ENCODE peak calls at places on chromosomes 5 and 9, in four cellular contexts. G, S, F and N are unnamed samples.
A peak's percentile ranks its signal among the peaks of the same experiment; 100 is the strongest.

GRCh38 chr9:134268308-134268724 is 57.9 kb upstream of the RXRA start:
- DNase-seq in G (peak; percentile 16), S (peak; percentile 59), F (no peak), N (no peak)

GRCh38 chr9:13175732-13176131 is 103.8 kb downstream of the MPDZ start:
- DNase-seq in G (peak; percentile 57), S (no peak), F (no peak), N (no peak)

GRCh38 chr9:80720579-80720978 is 968.8 kb downstream of the TLE1 start:
- DNase-seq in G (no peak), S (no peak), F (no peak), N (no peak)

GRCh38 chr5:93580387-93581100 is 475 bp downstream of the NR2F1-AS1 start:
- DNase-seq in G (no peak), S (no peak), F (no peak), N (no peak)

GRCh38 chr9:131676431-131676972 is 63.4 kb downstream of the RAPGEF1 start:
- DNase-seq in G (no peak), S (peak; percentile 51), F (no peak), N (no peak)

GRCh38 chr5:177523711-177524538 is 7.2 kb upstream of the DDX41 start:
- DNase-seq in G (no peak), S (no peak), F (no peak), N (no peak)

GRCh38 chr5:103624748-103625147 is 62.2 kb upstream of the NUDT12 start:
- DNase-seq in G (no peak), S (no peak), F (no peak), N (no peak)

GRCh38 chr5:4518924-4519660 is 621.0 kb upstream of the ADAMTS16 start:
- DNase-seq in G (no peak), S (no peak), F (no peak), N (no peak)

GRCh38 chr5:36881304-36881703 is 4.7 kb downstream of the NIPBL start:
- DNase-seq in G (no peak), S (no peak), F (no peak), N (no peak)

DNA sequence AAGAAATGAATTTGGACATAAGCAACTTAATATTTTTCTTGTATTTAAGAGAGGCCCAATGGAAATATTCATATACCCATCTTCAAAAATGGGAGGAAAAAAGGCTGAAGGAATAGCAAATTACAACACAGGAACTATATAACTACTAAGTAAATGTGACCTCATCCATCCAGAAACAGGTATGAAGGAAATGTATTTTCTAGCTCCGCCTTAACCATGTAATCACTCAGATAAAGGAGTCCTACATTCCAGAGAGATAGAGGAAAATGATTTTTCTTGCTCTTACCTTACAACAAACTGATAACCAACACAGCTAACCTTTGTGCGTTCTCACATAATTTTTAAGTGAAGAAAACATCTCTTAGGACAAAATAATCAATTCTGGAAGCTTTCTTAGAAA is 96.5 kb downstream of the NR6A1 start:
- DNase-seq in G (no peak), S (no peak), F (no peak), N (no peak)
- TF ChIP-seq FOXM1 in G (no peak), S (no peak), F (no peak), N (no peak)

GRCh38 chr9:9299134-9299533 is 1313.7 kb downstream of the PTPRD start:
- DNase-seq in G (no peak), S (no peak), F (no peak), N (no peak)
- TF ChIP-seq BHLHE40 in G (no peak), S (no peak), F (no peak), N (no peak)

DNA sequence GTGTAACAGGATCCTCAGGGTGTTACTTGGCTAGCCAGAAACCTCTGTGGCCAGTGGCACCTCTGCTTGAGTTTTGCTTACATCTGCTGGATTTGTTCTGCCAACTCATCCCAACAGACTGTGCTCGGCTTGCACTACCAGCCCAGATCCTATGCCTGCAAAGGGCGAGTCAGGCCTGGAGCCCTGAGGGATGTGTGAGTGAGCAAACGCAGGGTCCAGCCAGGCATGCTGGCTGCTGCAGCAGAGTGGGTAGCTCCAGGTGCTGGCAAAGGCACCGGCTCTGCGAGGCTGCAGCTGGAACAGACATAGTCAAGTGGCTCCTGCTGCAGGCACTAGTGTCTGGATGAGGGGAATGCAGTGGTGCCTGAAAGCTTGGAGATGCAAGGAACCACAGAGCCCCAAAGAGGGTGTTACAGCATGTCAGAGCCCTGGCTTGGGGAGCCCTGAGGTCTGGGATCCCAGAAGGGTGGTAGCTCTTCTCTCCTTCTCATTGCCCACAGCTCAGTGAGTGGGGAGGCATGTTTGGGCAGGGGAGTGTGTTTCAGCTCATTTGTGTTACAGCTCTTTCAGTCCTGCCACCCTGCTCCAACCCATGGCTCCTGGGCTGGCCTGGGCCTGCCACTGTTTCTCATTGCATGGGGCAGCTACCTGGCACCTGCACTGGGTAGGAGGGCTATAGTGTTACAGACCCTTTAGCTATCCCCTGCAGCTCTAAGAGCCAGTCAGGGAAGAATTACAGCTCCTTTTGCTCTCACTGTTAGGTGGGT is 332.6 kb downstream of the TAF11L14 start:
- DNase-seq in G (no peak), S (no peak), F (no peak), N (no peak)
- TF ChIP-seq FOXM1 in G (no peak), S (no peak), F (no peak), N (no peak)

DNA sequence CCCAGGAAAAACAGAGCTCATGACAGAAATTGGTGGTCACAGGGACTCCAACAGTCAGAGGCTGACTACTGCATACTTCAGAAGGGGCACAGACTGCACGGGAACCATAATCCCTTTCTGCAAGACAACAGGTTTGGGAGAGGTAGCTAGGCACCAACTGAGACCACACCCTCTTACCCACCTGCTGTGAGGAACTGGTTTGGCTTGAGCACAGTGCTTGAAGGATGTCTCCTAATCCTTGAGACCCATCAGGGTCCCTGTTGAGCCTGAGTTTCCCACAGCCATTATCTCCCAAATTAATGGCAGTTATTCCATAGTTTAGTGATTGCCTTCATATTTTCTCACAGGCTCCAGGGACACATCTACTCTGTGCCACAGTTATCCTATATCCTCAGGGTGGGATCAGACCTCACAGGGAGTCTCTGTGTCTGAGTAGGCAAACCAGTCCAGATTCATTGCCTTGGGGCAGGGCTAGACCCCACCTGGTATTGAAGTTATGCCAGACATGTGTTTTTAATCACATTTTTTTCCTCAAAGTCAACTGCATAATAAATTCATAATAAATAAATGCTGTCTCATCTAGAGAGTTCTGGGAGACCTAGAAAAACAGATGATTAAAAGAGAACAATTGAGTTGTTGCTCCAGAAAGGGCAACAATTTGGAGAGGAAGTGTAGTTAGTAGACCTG is 9.3 kb upstream of the CAST start:
- DNase-seq in G (no peak), S (no peak), F (no peak), N (no peak)
- TF ChIP-seq BHLHE40 in G (no peak), S (no peak), F (no peak), N (no peak)